ENCODE peak calls at places on chromosomes 11 and 22, in nine cellular contexts. M is activated B cell treated with CpG ODN at 0.5 μM for 24 hours; T is WTC11; C is fibroblast of the aortic adventitia; O is HS-5; K is BE2C; H is right atrium auricular region; P is activated CD8-positive, alpha-beta memory T cell treated with anti-CD3 and anti-CD28 coated beads for 1 hour; J is H9. U is an unnamed sample.

GRCh38 chr22:29260031-29260560 is 7.7 kb downstream of the RHBDD3 start:
- DNase-seq in M (no peak), T (no peak), C (no peak), O (no peak), K (peak), H (peak), P (no peak), J (no peak), U (no peak)

GRCh38 chr11:13687271-13687670 is 18.8 kb downstream of the FAR1 start:
- DNase-seq in M (no peak), T (no peak), C (no peak), O (no peak), K (no peak), H (no peak), P (no peak), J (no peak), U (no peak)

GRCh38 chr11:123973816-123974215 is 3.8 kb downstream of the OR10S1 start:
- DNase-seq in M (no peak), T (no peak), C (peak), O (peak), K (no peak), H (no peak), P (no peak), J (no peak), U (peak)

GRCh38 chr11:12973529-12974181 is 35.5 kb upstream of the RASSF10 start:
- DNase-seq in M (no peak), T (no peak), C (peak), O (no peak), K (no peak), H (no peak), P (no peak), J (no peak), U (no peak)

GRCh38 chr11:112163875-112164521 is at the start of gene IL18:
- DNase-seq in M (no peak), T (peak), C (no peak), O (no peak), K (no peak), H (no peak), P (no peak), J (peak), U (peak)

GRCh38 chr11:24932110-24933000 is 435.5 kb downstream of the LUZP2 start:
- DNase-seq in M (no peak), T (no peak), C (no peak), O (no peak), K (peak), H (no peak), P (no peak), J (no peak), U (no peak)

GRCh38 chr11:4025248-4025956 is 69.2 kb upstream of the RRM1 start:
- DNase-seq in M (no peak), T (no peak), C (peak), O (no peak), K (peak), H (no peak), P (no peak), J (no peak), U (peak)

GRCh38 chr11:92035488-92035887 is 189.1 kb upstream of the FAT3 start:
- DNase-seq in M (no peak), T (no peak), C (no peak), O (no peak), K (no peak), H (no peak), P (no peak), J (no peak), U (no peak)

GRCh38 chr11:110894224-110894623 is 182.0 kb upstream of the ARHGAP20 start:
- DNase-seq in M (no peak), T (no peak), C (no peak), O (no peak), K (no peak), H (no peak), P (no peak), J (no peak), U (no peak)

GRCh38 chr11:10694481-10695239 is 1.1 kb upstream of the IRAG1 start:
- DNase-seq in M (no peak), T (no peak), C (peak), O (no peak), K (no peak), H (no peak), P (no peak), J (no peak), U (peak)

GRCh38 chr11:119533462-119533861 is 110.5 kb upstream of the THY1 start:
- DNase-seq in M (no peak), T (no peak), C (no peak), O (no peak), K (no peak), H (no peak), P (no peak), J (no peak), U (no peak)

GRCh38 chr22:49658902-49659280 is 168.8 kb downstream of the BRD1 start:
- DNase-seq in M (no peak), T (peak), C (no peak), O (no peak), K (no peak), H (no peak), P (no peak), J (no peak), U (no peak)

GRCh38 chr11:57791321-57792059 is 29.9 kb downstream of the CTNND1 start:
- DNase-seq in M (no peak), T (peak), C (no peak), O (no peak), K (no peak), H (no peak), P (no peak), J (peak), U (no peak)

GRCh38 chr11:105315287-105315686 is 175.7 kb upstream of the CARD18 start:
- DNase-seq in M (no peak), T (no peak), C (no peak), O (no peak), K (no peak), H (no peak), P (no peak), J (no peak), U (no peak)

U was measured in GM23248.